ENCODE peak calls at places on chromosomes 3 and 15, in four cellular contexts. One of them, this sample, is unnamed.

GRCh38 chr3:155211940-155212339 is 81.5 kb downstream of the STRIT1 start:
- DNase-seq in psoas muscle: no peak
- DNase-seq in A549: no peak
- DNase-seq in RWPE1: no peak
- DNase-seq in this sample: no peak

GRCh38 chr3:81242871-81243270 is 518.6 kb downstream of the GBE1 start:
- DNase-seq in A549: no peak
- DNase-seq in RWPE1: peak; percentile 1
- DNase-seq in psoas muscle: no peak
- DNase-seq in this sample: no peak

GRCh38 chr15:57427367-57427821 is 51.1 kb downstream of the CGNL1 start:
- DNase-seq in A549: peak; percentile 71
- DNase-seq in psoas muscle: peak; percentile 66
- DNase-seq in RWPE1: no peak
- DNase-seq in this sample: no peak

GRCh38 chr15:77034620-77035467 is 36.1 kb downstream of the TSPAN3 start:
- DNase-seq in RWPE1: no peak
- DNase-seq in A549: no peak
- DNase-seq in psoas muscle: peak; percentile 73
- DNase-seq in this sample: no peak

GRCh38 chr3:41194701-41195100 is 4.6 kb upstream of the CTNNB1 start:
- DNase-seq in psoas muscle: no peak
- DNase-seq in RWPE1: no peak
- DNase-seq in A549: no peak
- DNase-seq in this sample: no peak

GRCh38 chr3:196471551-196471950 is 32.0 kb downstream of the RNF168 start:
- DNase-seq in psoas muscle: no peak
- DNase-seq in RWPE1: no peak
- DNase-seq in A549: no peak
- DNase-seq in this sample: no peak

GRCh38 chr3:85259748-85260147 is 301.0 kb downstream of the CADM2 start:
- DNase-seq in psoas muscle: no peak
- DNase-seq in A549: no peak
- DNase-seq in RWPE1: no peak
- DNase-seq in this sample: no peak

GRCh38 chr15:67183443-67184169 is 70.9 kb downstream of the AAGAB start:
- DNase-seq in RWPE1: no peak
- DNase-seq in psoas muscle: peak; percentile 71
- DNase-seq in A549: no peak
- DNase-seq in this sample: no peak

GRCh38 chr3:175659951-175660350 is 800.8 kb downstream of the NAALADL2 start:
- DNase-seq in psoas muscle: no peak
- DNase-seq in RWPE1: no peak
- DNase-seq in A549: no peak
- DNase-seq in this sample: no peak

GRCh38 chr3:48563382-48563918 is at the start of gene UCN2:
- DNase-seq in A549: no peak
- DNase-seq in RWPE1: no peak
- DNase-seq in psoas muscle: no peak
- DNase-seq in this sample: no peak

GRCh38 chr3:128407986-128408692 is 58.6 kb downstream of the DNAJB8 start:
- DNase-seq in RWPE1: no peak
- DNase-seq in A549: no peak
- DNase-seq in psoas muscle: no peak
- DNase-seq in this sample: no peak

GRCh38 chr3:111585214-111585613 is 9.9 kb downstream of the ZBED2 start:
- DNase-seq in psoas muscle: no peak
- DNase-seq in RWPE1: peak; percentile 87
- DNase-seq in A549: peak; percentile 52
- DNase-seq in this sample: no peak

GRCh38 chr3:104279617-104280016 is 1087.1 kb upstream of the ALCAM start:
- DNase-seq in A549: no peak
- DNase-seq in RWPE1: peak; percentile 71
- DNase-seq in psoas muscle: no peak
- DNase-seq in this sample: no peak

GRCh38 chr3:17179381-17180205 is 294.8 kb downstream of the PLCL2 start:
- DNase-seq in A549: no peak
- DNase-seq in psoas muscle: no peak
- DNase-seq in RWPE1: no peak
- DNase-seq in this sample: no peak

GRCh38 chr3:195699148-195699771 is 21.5 kb upstream of the MUC20 start:
- DNase-seq in RWPE1: no peak
- DNase-seq in psoas muscle: no peak
- DNase-seq in A549: no peak
- DNase-seq in this sample: no peak

GRCh38 chr3:107382626-107383025 is 5.4 kb downstream of the CCDC54 start:
- DNase-seq in psoas muscle: no peak
- DNase-seq in RWPE1: no peak
- DNase-seq in A549: no peak
- DNase-seq in this sample: no peak

GRCh38 chr15:101020945-101021344 is 101.8 kb downstream of the LRRK1 start:
- DNase-seq in A549: no peak
- DNase-seq in psoas muscle: no peak
- DNase-seq in RWPE1: no peak
- DNase-seq in this sample: no peak

GRCh38 chr3:101809178-101810022 is 30.4 kb downstream of the NXPE3 start:
- DNase-seq in psoas muscle: no peak
- DNase-seq in A549: no peak
- DNase-seq in RWPE1: peak; percentile 30
- DNase-seq in this sample: no peak

GRCh38 chr15:65082303-65082958 is 5.9 kb downstream of the KBTBD13 start:
- DNase-seq in psoas muscle: no peak
- DNase-seq in RWPE1: no peak
- DNase-seq in A549: no peak
- DNase-seq in this sample: no peak
- H3K27ac ChIP-seq in psoas muscle: peak overlapping the region; percentile 54
- H3K27ac ChIP-seq in RWPE1: no peak overlapping the region
- H3K27ac ChIP-seq in A549: no peak overlapping the region
- H3K27ac ChIP-seq in this sample: peak overlapping the region; percentile 90

GRCh38 chr15:41804920-41805666 is 22.8 kb upstream of the JMJD7 start:
- DNase-seq in psoas muscle: no peak
- DNase-seq in A549: no peak
- DNase-seq in RWPE1: peak; percentile 39
- DNase-seq in this sample: no peak
- H3K27ac ChIP-seq in psoas muscle: no peak overlapping the region
- H3K27ac ChIP-seq in A549: no peak overlapping the region
- H3K27ac ChIP-seq in RWPE1: peak overlapping the region; percentile 97
- H3K27ac ChIP-seq in this sample: no peak overlapping the region

DNA sequence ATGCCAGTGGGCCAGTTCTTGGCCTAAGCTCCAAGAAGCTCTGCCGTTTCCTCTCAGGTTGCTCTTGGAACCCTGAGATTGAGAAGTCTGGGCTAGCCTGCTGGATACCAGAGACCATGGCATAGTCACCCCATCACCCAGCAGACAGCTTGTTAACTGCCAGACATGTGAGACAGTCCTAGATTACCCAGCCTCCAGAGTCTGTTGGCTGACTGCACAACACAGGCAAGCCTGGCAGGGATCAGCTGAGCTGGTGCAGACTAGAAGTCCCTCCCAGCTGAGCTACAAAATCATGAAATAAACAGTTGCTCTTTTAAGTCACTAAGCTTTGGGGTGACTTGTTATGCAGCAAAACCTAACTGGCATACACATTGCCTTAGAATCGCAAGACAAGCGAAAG is 5.2 kb downstream of the ANAPC13 start:
- DNase-seq in RWPE1: no peak
- DNase-seq in psoas muscle: no peak
- DNase-seq in A549: no peak
- DNase-seq in this sample: no peak
- H3K27ac ChIP-seq in RWPE1: peak overlapping the region; percentile 42
- H3K27ac ChIP-seq in psoas muscle: peak overlapping the region; percentile 32
- H3K27ac ChIP-seq in A549: no peak overlapping the region
- H3K27ac ChIP-seq in this sample: peak overlapping the region; percentile 47

GRCh38 chr3:52044869-52045616 is 11.3 kb downstream of the DUSP7 start:
- DNase-seq in RWPE1: no peak
- DNase-seq in A549: no peak
- DNase-seq in psoas muscle: no peak
- DNase-seq in this sample: no peak

GRCh38 chr3:52041118-52041847 is 15.1 kb downstream of the DUSP7 start:
- DNase-seq in psoas muscle: no peak
- DNase-seq in A549: no peak
- DNase-seq in RWPE1: no peak
- DNase-seq in this sample: no peak

GRCh38 chr3:52046914-52047239 is 9.5 kb downstream of the DUSP7 start:
- DNase-seq in RWPE1: no peak
- DNase-seq in A549: no peak
- DNase-seq in psoas muscle: no peak
- DNase-seq in this sample: no peak

GRCh38 chr3:52046186-52046913 is 10.0 kb downstream of the DUSP7 start:
- DNase-seq in A549: peak; percentile 69
- DNase-seq in psoas muscle: peak; percentile 74
- DNase-seq in RWPE1: peak; percentile 87
- DNase-seq in this sample: no peak

GRCh38 chr3:52043750-52044149 is 12.6 kb downstream of the DUSP7 start:
- DNase-seq in A549: no peak
- DNase-seq in RWPE1: no peak
- DNase-seq in psoas muscle: no peak
- DNase-seq in this sample: no peak
- H3K27ac ChIP-seq in A549: no peak overlapping the region
- H3K27ac ChIP-seq in RWPE1: peak overlapping the region; percentile 100
- H3K27ac ChIP-seq in psoas muscle: no peak overlapping the region
- H3K27ac ChIP-seq in this sample: peak overlapping the region; percentile 8

GRCh38 chr3:126763035-126763434 is 59.0 kb downstream of the CHCHD6 start:
- DNase-seq in psoas muscle: no peak
- DNase-seq in RWPE1: no peak
- DNase-seq in A549: no peak
- DNase-seq in this sample: no peak
- H3K27ac ChIP-seq in psoas muscle: no peak overlapping the region
- H3K27ac ChIP-seq in RWPE1: no peak overlapping the region
- H3K27ac ChIP-seq in A549: no peak overlapping the region
- H3K27ac ChIP-seq in this sample: no peak overlapping the region

DNA sequence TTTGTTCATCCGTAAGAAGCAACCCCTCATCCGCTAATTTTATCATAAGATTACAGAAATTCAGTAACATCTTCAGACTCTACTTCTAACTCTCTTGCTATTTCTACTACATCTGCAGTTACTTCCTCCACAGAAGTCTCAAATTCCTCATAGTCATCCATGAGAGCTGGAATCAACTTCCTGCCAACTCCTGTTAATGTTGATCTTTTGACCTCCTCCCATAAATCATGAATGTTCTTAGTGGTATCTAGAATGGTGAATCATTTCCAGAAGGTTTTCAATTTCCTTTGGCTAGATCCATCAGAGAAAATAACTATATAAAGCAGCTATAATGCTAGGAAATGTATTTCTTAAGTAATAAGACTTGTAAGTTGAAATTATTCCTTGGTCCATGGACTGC is 115.1 kb downstream of the TAFA4 start:
- DNase-seq in A549: no peak
- DNase-seq in psoas muscle: no peak
- DNase-seq in RWPE1: no peak
- DNase-seq in this sample: no peak
- H3K27ac ChIP-seq in A549: no peak overlapping the region
- H3K27ac ChIP-seq in psoas muscle: no peak overlapping the region
- H3K27ac ChIP-seq in RWPE1: no peak overlapping the region
- H3K27ac ChIP-seq in this sample: no peak overlapping the region

GRCh38 chr3:172256101-172256687 is 192.1 kb downstream of the GHSR start:
- DNase-seq in psoas muscle: peak; percentile 58
- DNase-seq in RWPE1: no peak
- DNase-seq in A549: no peak
- DNase-seq in this sample: no peak
- H3K27ac ChIP-seq in psoas muscle: peak overlapping the region; percentile 38
- H3K27ac ChIP-seq in RWPE1: no peak overlapping the region
- H3K27ac ChIP-seq in A549: peak overlapping the region; percentile 7
- H3K27ac ChIP-seq in this sample: peak overlapping the region; percentile 83

GRCh38 chr3:11544413-11545181 is 99.1 kb downstream of the VGLL4 start:
- DNase-seq in A549: no peak
- DNase-seq in psoas muscle: peak; percentile 62
- DNase-seq in RWPE1: no peak
- DNase-seq in this sample: no peak
- H3K27ac ChIP-seq in A549: no peak overlapping the region
- H3K27ac ChIP-seq in psoas muscle: no peak overlapping the region
- H3K27ac ChIP-seq in RWPE1: peak overlapping the region; percentile 31
- H3K27ac ChIP-seq in this sample: peak overlapping the region; percentile 69

GRCh38 chr15:62462721-62463120 is 297.6 kb upstream of the C2CD4B start:
- DNase-seq in RWPE1: no peak
- DNase-seq in A549: no peak
- DNase-seq in psoas muscle: no peak
- DNase-seq in this sample: no peak

GRCh38 chr15:62469478-62469873 is 304.4 kb upstream of the C2CD4B start:
- DNase-seq in psoas muscle: no peak
- DNase-seq in RWPE1: no peak
- DNase-seq in A549: no peak
- DNase-seq in this sample: no peak

GRCh38 chr15:62462268-62462667 is 297.2 kb upstream of the C2CD4B start:
- DNase-seq in A549: no peak
- DNase-seq in psoas muscle: peak; percentile 70
- DNase-seq in RWPE1: no peak
- DNase-seq in this sample: no peak

GRCh38 chr15:62465173-62465572 is 300.1 kb upstream of the C2CD4B start:
- DNase-seq in RWPE1: no peak
- DNase-seq in psoas muscle: no peak
- DNase-seq in A549: no peak
- DNase-seq in this sample: no peak

GRCh38 chr15:62464705-62465104 is 299.6 kb upstream of the C2CD4B start:
- DNase-seq in RWPE1: no peak
- DNase-seq in A549: no peak
- DNase-seq in psoas muscle: no peak
- DNase-seq in this sample: no peak
- H3K27ac ChIP-seq in RWPE1: no peak overlapping the region
- H3K27ac ChIP-seq in A549: no peak overlapping the region
- H3K27ac ChIP-seq in psoas muscle: no peak overlapping the region
- H3K27ac ChIP-seq in this sample: no peak overlapping the region